ENCODE peak calls at places on chromosomes 5 and 9, in six cellular contexts. Z, Q, X, Y, O and C are unnamed samples.

GRCh38 chr5:59422026-59422941 is 471.2 kb downstream of the PDE4D start:
- DNase-seq in O (no peak), Q (no peak), X (no peak), Z (no peak), Y (no peak), C (no peak)

GRCh38 chr5:79853676-79854418 is 137.2 kb downstream of the MTX3 start:
- DNase-seq in Q (no peak), X (no peak), Y (no peak), Z (no peak), O (peak), C (no peak)

GRCh38 chr9:136545065-136545965 is 533 bp downstream of the NOTCH1 start:
- DNase-seq in Q (peak), Y (no peak), Z (no peak), X (no peak), O (peak), C (no peak)

GRCh38 chr9:4108708-4109444 is 191.0 kb downstream of the GLIS3 start:
- DNase-seq in X (no peak), O (no peak), Y (no peak), Z (no peak), Q (peak), C (no peak)

GRCh38 chr9:126020836-126021235 is 273.7 kb downstream of the PBX3 start:
- DNase-seq in Q (no peak), Y (no peak), O (no peak), X (no peak), Z (no peak), C (no peak)

GRCh38 chr9:17962747-17963146 is 383.9 kb downstream of the SH3GL2 start:
- DNase-seq in Y (no peak), Q (no peak), Z (peak), X (peak), O (no peak), C (no peak)

GRCh38 chr5:19987594-19988345 is at the start of gene CDH18:
- DNase-seq in O (no peak), Z (peak), Y (no peak), X (peak), Q (no peak), C (peak)

GRCh38 chr5:13976867-13977479 is 32.5 kb upstream of the DNAH5 start:
- DNase-seq in Z (peak), Q (no peak), X (no peak), O (no peak), Y (no peak), C (no peak)

GRCh38 chr5:55220433-55221185 is 6.5 kb downstream of the MCIDAS start:
- DNase-seq in X (no peak), Q (peak), Y (no peak), O (no peak), Z (no peak), C (no peak)

GRCh38 chr5:31664566-31664965 is 25.6 kb downstream of the PDZD2 start:
- DNase-seq in Y (no peak), X (no peak), O (no peak), Z (peak), Q (no peak), C (no peak)

GRCh38 chr9:116124472-116125040 is 29.0 kb upstream of the PAPPA start:
- DNase-seq in X (no peak), O (no peak), Y (no peak), Z (peak), Q (no peak), C (no peak)

GRCh38 chr5:93586948-93587918 is 4.2 kb downstream of the NR2F1 start:
- DNase-seq in Q (no peak), O (peak), Y (no peak), X (no peak), Z (no peak), C (no peak)

GRCh38 chr5:120778491-120779293 is 314.6 kb downstream of the PRR16 start:
- DNase-seq in X (no peak), Q (no peak), Y (peak), Z (peak), O (no peak), C (peak)

GRCh38 chr9:86352440-86353106 is 1.6 kb downstream of the TUT7 start:
- DNase-seq in Q (no peak), Z (peak), O (no peak), X (no peak), Y (no peak), C (no peak)

GRCh38 chr9:122446819-122447484 is 30.8 kb downstream of the OR1J1 start:
- DNase-seq in X (no peak), Z (peak), Q (no peak), Y (no peak), O (no peak), C (no peak)

GRCh38 chr9:70477907-70478480 is 63.5 kb upstream of the KLF9 start:
- DNase-seq in O (no peak), X (no peak), Y (no peak), Z (no peak), Q (no peak), C (no peak)

GRCh38 chr5:31186672-31187267 is 6.7 kb upstream of the CDH6 start:
- DNase-seq in X (no peak), O (no peak), Z (peak), Q (no peak), Y (no peak), C (no peak)

GRCh38 chr5:31096238-31096865 is 97.1 kb upstream of the CDH6 start:
- DNase-seq in X (no peak), Z (peak), O (no peak), Y (no peak), Q (no peak), C (peak)

DNA sequence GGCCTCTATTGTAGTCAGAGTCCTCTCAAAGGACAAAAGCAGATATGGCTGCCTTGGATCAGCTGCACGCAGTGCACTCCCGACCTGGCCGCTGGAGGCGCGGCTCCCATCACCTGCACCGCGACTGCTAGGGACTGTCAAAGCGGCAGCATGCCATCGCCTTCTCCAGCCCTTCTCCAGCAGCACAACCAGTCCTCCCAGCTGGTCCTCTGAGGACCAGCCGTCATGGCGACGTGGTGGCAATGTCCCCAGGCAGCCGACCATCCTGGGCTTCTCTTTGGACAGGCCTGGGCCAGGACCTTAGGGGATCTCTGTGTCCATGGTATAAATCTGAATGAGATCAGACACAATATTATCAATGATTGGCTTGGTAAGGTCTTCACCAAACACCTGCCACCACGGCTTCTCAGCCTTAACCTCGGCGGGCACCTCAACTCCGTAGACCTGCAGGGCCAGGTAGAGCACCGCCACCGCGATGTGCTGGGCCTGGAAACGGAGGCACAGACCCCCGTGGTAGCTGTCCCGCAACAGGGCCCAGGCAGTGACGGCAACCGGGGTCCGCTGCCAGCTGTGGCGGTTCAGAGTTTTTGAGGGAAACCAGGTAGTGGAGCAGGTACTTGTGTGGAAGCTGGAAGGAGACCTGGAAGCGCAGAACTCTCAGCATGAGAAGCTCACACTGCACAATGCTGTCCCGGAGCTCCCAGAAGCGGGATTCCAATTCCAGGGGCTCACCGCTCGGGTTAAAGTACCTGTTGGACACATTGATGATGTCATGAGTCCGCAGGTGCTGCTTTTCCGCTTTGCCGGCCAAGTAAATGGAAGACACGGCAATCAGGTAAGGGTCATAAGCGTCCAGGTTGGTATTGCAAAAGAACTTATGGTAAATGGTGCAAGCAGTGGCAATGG is 8.5 kb downstream of the DUSP1 start:
- DNase-seq in Z (no peak), Q (no peak), Y (no peak), X (no peak), O (no peak), C (no peak)
- TF ChIP-seq CTCF in Z (no peak), Q (no peak), Y (no peak), X (no peak), O (no peak), C (no peak)

GRCh38 chr5:132410451-132411381 is 41.2 kb downstream of the SLC22A5 start:
- DNase-seq in X (peak), Z (peak), Q (peak), Y (peak), O (peak), C (no peak)
- TF ChIP-seq CTCF in X (peak), Z (peak), Q (peak), Y (peak), O (peak), C (peak)

GRCh38 chr9:74865177-74865576 is 22.5 kb downstream of the TRPM6 start:
- DNase-seq in Z (no peak), Y (no peak), Q (no peak), O (no peak), X (no peak), C (no peak)
- TF ChIP-seq CTCF in Z (no peak), Y (no peak), Q (no peak), O (no peak), X (no peak), C (no peak)

GRCh38 chr9:16555802-16556201 is 314.7 kb downstream of the BNC2 start:
- DNase-seq in Y (no peak), O (no peak), Z (no peak), Q (no peak), X (no peak), C (no peak)

GRCh38 chr9:16553869-16554540 is 316.5 kb downstream of the BNC2 start:
- DNase-seq in X (no peak), O (no peak), Y (no peak), Q (no peak), Z (peak), C (no peak)

GRCh38 chr9:16552252-16552651 is 318.2 kb downstream of the BNC2 start:
- DNase-seq in Z (no peak), O (no peak), X (no peak), Y (no peak), Q (no peak), C (no peak)

GRCh38 chr9:16551692-16552091 is 318.8 kb downstream of the BNC2 start:
- DNase-seq in X (no peak), Q (no peak), Y (no peak), O (no peak), Z (no peak), C (no peak)
- TF ChIP-seq CTCF in X (no peak), Q (no peak), Y (no peak), O (no peak), Z (no peak), C (no peak)

GRCh38 chr5:67029481-67029880 is 167.1 kb downstream of the CD180 start:
- DNase-seq in O (no peak), X (no peak), Y (no peak), Q (no peak), Z (no peak), C (no peak)
- TF ChIP-seq CTCF in O (no peak), X (no peak), Y (no peak), Q (no peak), Z (no peak), C (no peak)

DNA sequence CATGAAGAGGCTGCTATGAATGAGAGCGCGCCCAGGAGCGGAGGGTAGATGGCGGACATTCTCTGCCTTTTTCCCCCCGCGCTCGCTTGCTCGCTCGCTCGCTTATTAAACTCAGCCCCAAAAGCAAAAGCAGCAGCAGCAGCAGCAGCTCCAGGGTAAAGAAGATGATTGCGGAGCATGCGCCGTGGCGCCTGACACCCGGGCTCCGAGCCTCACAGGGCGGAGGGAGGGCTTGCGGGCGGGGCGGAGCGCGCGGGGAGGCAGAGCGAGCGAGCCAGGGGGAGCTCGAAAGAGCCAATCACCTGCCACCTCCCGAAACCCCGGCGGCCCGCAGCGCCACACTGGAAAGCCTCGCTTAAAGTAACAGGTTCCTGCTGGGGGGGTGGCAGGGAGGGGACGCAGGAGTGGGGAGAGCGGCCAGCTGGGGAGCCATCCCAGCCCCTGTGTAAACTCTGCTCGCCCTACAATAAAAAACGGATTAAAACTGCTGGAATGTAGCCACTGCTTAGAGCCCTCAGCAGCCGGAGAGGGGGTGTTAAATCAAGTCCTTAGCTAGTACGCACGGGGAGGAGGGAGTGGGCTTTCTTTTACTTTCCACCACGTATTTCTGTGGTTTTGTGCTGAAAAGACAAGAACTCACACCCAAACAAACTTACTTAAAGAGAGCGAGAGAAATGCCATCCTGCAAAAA is at the start of gene MLLT3:
- DNase-seq in X (peak), Y (peak), Z (peak), O (peak), Q (peak), C (peak)
- TF ChIP-seq CTCF in X (no peak), Y (no peak), Z (no peak), O (no peak), Q (no peak), C (no peak)

DNA sequence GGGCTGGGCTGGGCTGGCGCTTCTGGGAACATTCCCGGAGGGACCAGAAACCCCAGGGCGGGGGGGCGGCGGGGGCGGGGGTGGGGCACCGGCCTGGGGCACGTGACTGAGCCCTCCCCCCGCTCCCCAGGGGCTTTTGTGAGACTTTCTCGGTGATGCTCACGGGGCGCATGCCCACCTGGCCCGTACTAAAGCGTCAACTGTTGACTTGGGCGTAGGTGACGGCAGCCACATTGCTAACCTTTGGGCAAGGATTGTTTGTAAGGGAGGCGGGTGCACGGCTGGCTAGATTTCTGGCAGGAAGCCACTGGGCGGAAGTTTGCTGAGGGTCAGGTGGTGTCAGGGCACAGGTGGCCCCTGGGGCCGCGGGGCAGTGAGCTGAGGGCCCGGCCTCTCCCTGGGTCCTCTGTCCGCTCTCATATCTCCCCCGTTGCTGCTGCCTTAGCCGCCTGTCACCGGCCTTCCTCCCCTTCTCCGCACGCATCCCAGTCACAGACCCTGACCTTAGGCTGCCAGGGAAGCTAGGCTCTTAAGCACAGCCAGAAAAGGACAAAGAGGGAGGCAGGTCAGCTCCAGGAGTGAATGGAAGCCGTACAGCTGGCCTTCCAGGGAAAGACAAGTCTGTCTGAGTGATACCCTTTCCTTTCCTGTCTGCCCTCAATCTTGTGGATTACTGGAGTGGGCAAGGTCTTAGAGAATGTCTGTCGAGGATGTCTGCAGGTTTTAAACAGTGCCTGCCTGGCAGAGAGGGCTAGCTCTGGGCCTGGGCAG is 812 bp downstream of the CACFD1 start:
- DNase-seq in Z (peak), X (peak), Q (peak), Y (no peak), O (no peak), C (no peak)
- TF ChIP-seq CTCF in Z (no peak), X (no peak), Q (no peak), Y (no peak), O (no peak), C (no peak)